ENCODE peak calls at places on chromosome 18, in four cellular contexts. K, G, Z and L are unnamed samples.

GRCh38 chr18:34492652-34493051 is 217.4 kb upstream of the DTNA start:
- DNase-seq in K (no peak), G (no peak), Z (peak; percentile 22), L (peak; percentile 57)

GRCh38 chr18:45245036-45245638 is 370.1 kb upstream of the SLC14A2 start:
- DNase-seq in K (no peak), G (no peak), Z (peak; percentile 22), L (no peak)

GRCh38 chr18:35457140-35457704 is 40.5 kb downstream of the INO80C start:
- DNase-seq in K (no peak), G (peak; percentile 37), Z (no peak), L (peak; percentile 98)

GRCh38 chr18:7567487-7568425 is 640 bp downstream of the PTPRM start:
- DNase-seq in K (no peak), G (peak; percentile 79), Z (peak; percentile 65), L (peak; percentile 32)

GRCh38 chr18:28584726-28585125 is 407.8 kb upstream of the CDH2 start:
- DNase-seq in K (no peak), G (peak; percentile 76), Z (peak; percentile 88), L (peak; percentile 33)

GRCh38 chr18:23710068-23710527 is 20.8 kb downstream of the LAMA3 start:
- DNase-seq in K (no peak), G (peak; percentile 92), Z (peak; percentile 25), L (peak; percentile 88)

GRCh38 chr18:61619783-61620182 is 273.0 kb downstream of the RNF152 start:
- DNase-seq in K (no peak), G (no peak), Z (no peak), L (no peak)

GRCh38 chr18:52222211-52222610 is 117.8 kb upstream of the DCC start:
- DNase-seq in K (no peak), G (no peak), Z (no peak), L (no peak)

GRCh38 chr18:55869547-55869946 is 281.6 kb upstream of the TCF4 start:
- DNase-seq in K (no peak), G (peak; percentile 23), Z (no peak), L (no peak)

GRCh38 chr18:59662008-59662701 is 35.1 kb downstream of the CCBE1 start:
- DNase-seq in K (no peak), G (peak; percentile 46), Z (peak; percentile 32), L (peak; percentile 97)

GRCh38 chr18:2805970-2806943 is 40.5 kb upstream of the EMILIN2 start:
- DNase-seq in K (no peak), G (peak; percentile 27), Z (peak; percentile 67), L (peak; percentile 2)

GRCh38 chr18:3451166-3451988 is 1.4 kb downstream of the TGIF1 start:
- DNase-seq in K (no peak), G (peak; percentile 94), Z (peak; percentile 96), L (peak; percentile 69)

GRCh38 chr18:77668219-77668618 is 418.6 kb downstream of the GALR1 start:
- DNase-seq in K (no peak), G (no peak), Z (no peak), L (no peak)

GRCh38 chr18:78049281-78049680 is 799.6 kb downstream of the GALR1 start:
- DNase-seq in K (no peak), G (no peak), Z (no peak), L (no peak)

GRCh38 chr18:31064130-31064529 is 21.6 kb upstream of the DSC3 start:
- DNase-seq in K (no peak), G (no peak), Z (peak; percentile 12), L (peak; percentile 99)

GRCh38 chr18:31197676-31198075 is 35.0 kb upstream of the DSC1 start:
- DNase-seq in K (peak; percentile 4), G (no peak), Z (no peak), L (peak; percentile 96)

GRCh38 chr18:78891185-78891762 is 88.3 kb upstream of the SALL3 start:
- DNase-seq in K (no peak), G (no peak), Z (no peak), L (no peak)

GRCh38 chr18:23401400-23402347 is 51.4 kb upstream of the RIOK3 start:
- DNase-seq in K (no peak), G (peak; percentile 89), Z (peak; percentile 73), L (no peak)

GRCh38 chr18:56373601-56374000 is 264.8 kb downstream of the TXNL1 start:
- DNase-seq in K (no peak), G (no peak), Z (no peak), L (peak; percentile 54)

DNA sequence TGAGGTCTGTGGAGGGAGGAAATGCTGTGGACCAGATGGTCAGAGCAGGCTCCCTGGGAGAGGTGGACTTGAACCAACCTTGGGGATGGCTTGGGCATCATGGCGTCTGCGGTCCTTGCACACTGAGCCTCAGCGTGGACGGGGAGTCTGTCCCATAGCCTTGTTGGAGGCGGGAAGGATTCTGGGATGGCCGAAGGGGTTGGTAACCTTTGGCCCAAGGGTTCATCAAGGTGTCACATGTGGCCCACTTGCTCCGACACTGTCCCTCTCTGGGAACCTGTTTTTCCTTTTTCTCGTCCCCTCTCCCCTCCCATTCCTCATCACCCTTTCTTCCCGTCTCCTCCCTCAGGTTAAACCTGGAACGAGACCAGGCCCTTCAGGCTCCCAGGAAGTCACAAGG is 66.4 kb downstream of the MAPK4 start:
- DNase-seq in K (no peak), G (no peak), Z (no peak), L (no peak)
- H3K4me3 ChIP-seq in K (no peak overlapping the region), G (no peak overlapping the region), Z (no peak overlapping the region), L (no peak overlapping the region)

DNA sequence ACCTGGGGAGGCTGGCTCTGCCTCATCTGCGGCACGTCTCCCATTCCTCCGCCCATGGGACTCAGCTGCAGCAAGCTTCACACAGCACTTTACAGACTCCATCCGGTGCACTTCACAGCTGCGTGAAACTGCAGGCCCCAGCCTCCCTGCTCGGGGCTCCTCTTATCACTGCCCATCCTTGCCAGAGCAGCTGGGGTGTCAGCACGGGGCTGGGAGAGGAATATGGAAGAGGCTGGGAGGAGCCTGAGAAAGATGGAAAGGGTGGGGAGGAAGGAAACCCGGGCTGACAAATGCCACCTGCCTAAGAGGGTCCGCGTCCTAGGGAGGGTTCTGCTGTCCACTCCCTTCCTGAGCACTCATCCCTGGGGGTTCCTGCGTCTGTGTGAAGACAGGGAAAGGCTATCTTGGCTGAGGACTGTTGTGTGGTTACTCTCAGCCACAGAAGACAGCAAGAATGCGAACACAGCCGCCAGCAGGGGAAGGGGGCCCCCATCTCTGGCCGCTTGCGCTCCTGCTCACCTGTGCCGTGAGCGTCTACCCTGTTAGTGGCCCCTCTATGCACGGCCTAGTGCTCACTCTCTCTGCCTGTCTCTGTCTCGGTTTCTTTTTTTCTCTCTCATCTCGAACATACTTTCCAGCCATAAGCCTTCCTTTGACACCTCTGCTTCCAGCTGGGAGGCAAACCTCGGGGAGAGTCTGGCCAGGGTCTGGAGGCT is 206.9 kb upstream of the APCDD1 start:
- DNase-seq in K (no peak), G (peak; percentile 65), Z (no peak), L (no peak)
- H3K4me3 ChIP-seq in K (no peak overlapping the region), G (no peak overlapping the region), Z (no peak overlapping the region), L (no peak overlapping the region)

GRCh38 chr18:13377496-13377895 is 158.9 kb downstream of the LDLRAD4 start:
- DNase-seq in K (no peak), G (no peak), Z (no peak), L (no peak)

GRCh38 chr18:13376298-13376840 is 157.8 kb downstream of the LDLRAD4 start:
- DNase-seq in K (no peak), G (no peak), Z (peak; percentile 36), L (no peak)

GRCh38 chr18:13379062-13379800 is 160.7 kb downstream of the LDLRAD4 start:
- DNase-seq in K (no peak), G (no peak), Z (no peak), L (no peak)

GRCh38 chr18:13376841-13377351 is 158.3 kb downstream of the LDLRAD4 start:
- DNase-seq in K (no peak), G (no peak), Z (no peak), L (no peak)

DNA sequence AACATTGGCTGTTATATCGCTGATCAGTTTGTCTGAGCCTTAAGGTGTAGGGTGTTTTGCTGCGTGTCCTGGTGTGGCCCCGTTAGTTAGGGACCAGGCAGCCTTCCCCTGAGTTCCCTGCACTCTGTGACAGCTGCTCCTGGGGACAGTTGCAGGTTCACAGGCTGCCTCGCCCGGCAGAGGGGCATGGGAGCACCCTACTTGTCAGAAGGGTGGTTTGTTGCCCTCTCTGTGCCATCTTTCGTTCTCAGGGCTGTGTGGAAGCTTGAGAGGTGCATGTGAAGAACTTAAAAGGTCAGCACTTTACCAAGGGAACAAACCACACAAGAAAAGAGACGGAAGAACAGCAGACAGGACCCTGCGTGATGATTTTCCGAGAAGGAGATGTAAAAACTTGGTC is 159.6 kb downstream of the LDLRAD4 start:
- DNase-seq in K (no peak), G (no peak), Z (no peak), L (no peak)
- H3K4me3 ChIP-seq in K (no peak overlapping the region), G (no peak overlapping the region), Z (no peak overlapping the region), L (no peak overlapping the region)

GRCh38 chr18:57807336-57808117 is 4.4 kb upstream of the ATP8B1 start:
- DNase-seq in K (no peak), G (peak; percentile 34), Z (peak; percentile 81), L (no peak)
- H3K4me3 ChIP-seq in K (no peak overlapping the region), G (no peak overlapping the region), Z (no peak overlapping the region), L (no peak overlapping the region)

GRCh38 chr18:12060182-12060870 is 33.3 kb upstream of the ANKRD62 start:
- DNase-seq in K (peak; percentile 21), G (no peak), Z (no peak), L (no peak)
- H3K4me3 ChIP-seq in K (no peak overlapping the region), G (no peak overlapping the region), Z (no peak overlapping the region), L (no peak overlapping the region)

GRCh38 chr18:80176334-80177080 is 67.4 kb downstream of the ADNP2 start:
- DNase-seq in K (no peak), G (no peak), Z (no peak), L (no peak)

GRCh38 chr18:80177128-80177527 is 68.1 kb downstream of the ADNP2 start:
- DNase-seq in K (no peak), G (no peak), Z (no peak), L (no peak)

GRCh38 chr18:80180778-80181564 is 66.3 kb downstream of the PARD6G start:
- DNase-seq in K (no peak), G (no peak), Z (no peak), L (no peak)

GRCh38 chr18:80179857-80180558 is 67.3 kb downstream of the PARD6G start:
- DNase-seq in K (no peak), G (no peak), Z (no peak), L (peak; percentile 79)

GRCh38 chr18:80178935-80179818 is 68.1 kb downstream of the PARD6G start:
- DNase-seq in K (no peak), G (no peak), Z (no peak), L (peak; percentile 89)
- H3K4me3 ChIP-seq in K (no peak overlapping the region), G (no peak overlapping the region), Z (no peak overlapping the region), L (no peak overlapping the region)

GRCh38 chr18:63316612-63317555 is 2.7 kb downstream of the BCL2 start:
- DNase-seq in K (no peak), G (no peak), Z (no peak), L (no peak)
- H3K4me3 ChIP-seq in K (no peak overlapping the region), G (no peak overlapping the region), Z (no peak overlapping the region), L (no peak overlapping the region)

GRCh38 chr18:49819071-49819662 is 5.8 kb upstream of the ACAA2 start:
- DNase-seq in K (no peak), G (no peak), Z (no peak), L (no peak)
- H3K4me3 ChIP-seq in K (no peak overlapping the region), G (no peak overlapping the region), Z (no peak overlapping the region), L (no peak overlapping the region)